ENCODE peak calls at places on chromosomes 11 and 22, in four cellular contexts. P is mesenchymal stem cell, C is GM12878, V is neuronal stem cell. J is an unnamed sample.

GRCh38 chr11:86696004-86696403 is 23.6 kb upstream of the ME3 start:
- DNase-seq in V (no peak), P (peak), C (no peak), J (peak)

GRCh38 chr11:128390246-128390645 is 197.1 kb downstream of the ETS1 start:
- DNase-seq in V (no peak), P (no peak), C (no peak), J (no peak)

GRCh38 chr11:26043665-26044064 is 288.3 kb upstream of the ANO3 start:
- DNase-seq in C (no peak), P (no peak), V (no peak), J (no peak)

GRCh38 chr11:118876261-118876660 is 7.4 kb upstream of the CXCR5 start:
- DNase-seq in V (no peak), C (no peak), P (no peak), J (no peak)

GRCh38 chr22:29326481-29326880 is 11.0 kb upstream of the RASL10A start:
- DNase-seq in V (no peak), P (no peak), C (no peak), J (no peak)

GRCh38 chr11:133957926-133958325 is 1.2 kb upstream of the IGSF9B start:
- DNase-seq in V (no peak), C (no peak), P (no peak), J (no peak)

GRCh38 chr22:22103078-22103593 is 120.5 kb upstream of the TOP3B start:
- DNase-seq in C (no peak), P (no peak), V (no peak), J (peak)

GRCh38 chr22:38872172-38872830 is at the start of gene CBX6:
- DNase-seq in P (peak), V (peak), C (peak), J (peak)

GRCh38 chr11:2140411-2141400 is 1.5 kb upstream of the IGF2 start:
- DNase-seq in P (peak), C (no peak), V (no peak), J (no peak)

GRCh38 chr11:73334244-73335203 is 26.4 kb downstream of the ARHGEF17 start:
- DNase-seq in C (no peak), P (peak), V (no peak), J (peak)

GRCh38 chr11:68314886-68315580 is 2.6 kb downstream of the LRP5 start:
- DNase-seq in V (no peak), P (peak), C (no peak), J (peak)

GRCh38 chr22:18078329-18079041 is 695 bp downstream of the PEX26 start:
- DNase-seq in P (peak), C (no peak), V (no peak), J (peak)

GRCh38 chr11:120219157-120219934 is 8.5 kb downstream of the OAF start:
- DNase-seq in V (no peak), P (peak), C (no peak), J (no peak)

GRCh38 chr22:47309476-47309875 is 547.0 kb downstream of the TBC1D22A start:
- DNase-seq in V (no peak), C (no peak), P (no peak), J (peak)

GRCh38 chr11:35725880-35726279 is 63.3 kb downstream of the TRIM44 start:
- DNase-seq in V (no peak), C (no peak), P (peak), J (peak)

GRCh38 chr22:36288571-36289405 is 35.9 kb downstream of the APOL1 start:
- DNase-seq in C (no peak), P (no peak), V (no peak), J (no peak)

GRCh38 chr11:2574043-2574552 is 125.7 kb downstream of the KCNQ1OT1 start:
- DNase-seq in V (no peak), C (no peak), P (no peak), J (no peak)

GRCh38 chr22:40855104-40855959 is 1.1 kb downstream of the ST13 start:
- DNase-seq in C (no peak), P (peak), V (no peak), J (no peak)

GRCh38 chr22:33049125-33049729 is 9.0 kb downstream of the SYN3 start:
- DNase-seq in C (peak), P (peak), V (peak), J (peak)

GRCh38 chr11:46562527-46562926 is 31.3 kb downstream of the AMBRA1 start:
- DNase-seq in C (no peak), P (no peak), V (no peak), J (no peak)

GRCh38 chr22:23315341-23315917 is 135.1 kb downstream of the BCR start:
- DNase-seq in V (peak), C (no peak), P (peak), J (peak)

GRCh38 chr22:31846161-31847115 is 92.6 kb downstream of the DEPDC5 start:
- DNase-seq in V (no peak), C (no peak), P (peak), J (no peak)

GRCh38 chr22:50674606-50675552 is 2.3 kb downstream of the SHANK3 start:
- DNase-seq in P (peak), V (peak), C (no peak), J (peak)
- H3K9ac ChIP-seq in P (no peak), V (peak), C (no peak), J (no peak)

DNA sequence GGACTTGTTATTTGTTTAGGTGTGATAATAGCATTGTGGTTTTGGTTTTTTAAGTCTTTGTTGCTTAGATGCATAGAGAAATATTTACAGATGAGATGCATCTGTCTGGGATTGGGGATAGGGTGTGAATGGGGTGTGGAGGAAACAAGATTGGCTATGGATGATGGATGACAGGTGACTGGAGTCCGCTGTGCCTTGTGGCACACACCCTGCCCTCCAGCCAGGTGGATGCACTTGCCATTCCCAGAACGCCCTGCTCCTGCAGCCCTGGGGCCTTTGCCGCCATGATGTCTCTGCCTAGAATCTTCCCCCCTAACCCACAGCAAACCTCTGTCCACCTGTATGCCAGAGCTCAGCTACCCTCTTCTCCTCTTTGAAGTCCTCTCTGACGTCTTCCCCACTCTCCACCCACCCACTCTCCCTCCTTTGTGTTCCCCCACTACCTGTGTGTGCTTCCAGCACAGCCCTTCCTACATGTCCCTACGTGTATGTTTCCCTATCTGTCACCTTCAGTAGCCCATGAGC is 54.7 kb downstream of the WNT11 start:
- DNase-seq in C (no peak), V (no peak), P (no peak), J (no peak)
- H3K9ac ChIP-seq in C (peak), V (peak), P (peak), J (peak)

DNA sequence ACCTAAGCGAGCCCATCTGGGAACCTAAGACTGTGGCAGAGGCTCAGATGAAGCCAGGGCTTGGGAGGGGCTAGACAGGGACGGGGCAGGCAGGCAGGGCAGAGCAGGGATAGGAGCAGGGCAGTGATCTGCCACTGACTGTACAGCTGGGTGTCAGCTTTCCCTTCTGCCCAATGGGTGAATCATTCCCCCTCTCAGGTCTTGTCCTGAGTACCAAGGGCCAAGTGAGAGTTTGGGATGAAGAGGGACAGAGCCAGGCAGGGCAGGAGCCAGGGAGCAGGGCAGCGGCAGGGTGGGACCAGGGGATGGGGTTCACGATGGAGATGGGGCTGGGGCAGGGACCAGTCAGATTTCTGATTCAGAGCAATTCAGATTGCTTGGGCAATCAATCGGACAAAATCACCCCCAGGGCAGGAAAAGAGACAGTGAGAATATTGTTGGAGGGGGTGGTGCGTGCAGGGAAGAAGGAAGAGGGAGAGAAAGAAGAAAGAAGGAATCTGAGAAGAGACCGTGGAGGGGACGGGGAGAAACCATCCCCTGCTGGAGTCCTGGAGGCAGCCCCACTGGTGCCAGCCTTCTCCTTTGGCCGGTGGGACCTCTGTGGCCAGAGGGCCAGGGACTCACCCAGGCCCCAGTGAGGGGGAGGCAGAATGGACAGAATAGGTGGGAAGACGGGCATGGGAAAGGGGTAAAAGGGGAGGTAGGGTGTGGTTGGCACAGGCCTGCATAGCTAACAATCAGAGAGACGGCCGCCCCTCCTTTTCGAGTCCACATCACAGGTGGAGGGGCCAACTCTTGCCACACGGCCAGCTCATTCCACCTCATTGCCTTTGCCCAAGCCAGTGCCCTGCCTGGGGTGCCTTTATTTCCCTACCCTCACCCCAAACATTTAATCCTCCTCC is 47.2 kb downstream of the CYTH4 start:
- DNase-seq in P (peak), V (no peak), C (no peak), J (peak)
- H3K9ac ChIP-seq in P (no peak), V (no peak), C (no peak), J (peak)

GRCh38 chr11:64250875-64251721 is at the start of gene PLCB3:
- DNase-seq in C (no peak), V (peak), P (peak), J (peak)

GRCh38 chr11:64251722-64251985 is 324 bp downstream of the PLCB3 start:
- DNase-seq in V (no peak), P (no peak), C (no peak), J (no peak)

GRCh38 chr11:64249563-64250405 is 1.5 kb upstream of the PLCB3 start:
- DNase-seq in V (no peak), C (no peak), P (no peak), J (no peak)

GRCh38 chr11:64249038-64249437 is 2.3 kb upstream of the PLCB3 start:
- DNase-seq in P (no peak), V (no peak), C (no peak), J (no peak)

DNA sequence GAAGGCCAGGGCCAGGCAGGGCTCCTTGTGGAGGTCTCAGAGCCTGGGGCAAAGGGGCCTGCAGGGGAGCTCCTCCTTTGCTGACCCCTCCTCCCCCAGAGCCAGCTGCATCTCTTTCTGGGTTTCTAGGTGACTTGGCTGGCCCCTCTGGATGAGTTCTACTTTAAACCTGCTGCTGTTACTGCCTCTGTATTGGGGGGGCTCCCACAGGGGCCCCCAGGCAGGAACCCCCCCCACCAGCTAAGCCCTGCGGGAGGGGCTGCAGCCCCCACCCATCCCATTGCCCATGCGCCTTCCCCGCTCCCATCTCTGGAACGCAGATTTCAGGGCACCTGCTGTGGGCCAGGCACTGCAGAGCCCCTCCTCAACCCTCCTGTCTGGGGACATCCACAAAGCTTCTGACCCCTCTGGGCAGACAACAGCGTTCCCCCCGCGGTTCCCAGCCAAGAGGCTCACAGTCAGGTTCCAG is 890 bp upstream of the PLCB3 start:
- DNase-seq in P (no peak), C (no peak), V (no peak), J (no peak)
- H3K9ac ChIP-seq in P (peak), C (no peak), V (peak), J (no peak)